ENCODE peak calls at places on chromosomes 1 and 21, in four cellular contexts. S, J, H and A are unnamed samples.

GRCh38 chr1:198763298-198763714 is 124.5 kb downstream of the PTPRC start:
- DNase-seq in S (no peak), J (no peak), H (peak), A (no peak)

GRCh38 chr1:13748610-13749505 is 48.9 kb downstream of the PRDM2 start:
- DNase-seq in S (peak), J (peak), H (peak), A (peak)

GRCh38 chr21:38319781-38320180 is 63.0 kb downstream of the KCNJ15 start:
- DNase-seq in S (no peak), J (no peak), H (no peak), A (no peak)

GRCh38 chr21:43687566-43688395 is 28.4 kb downstream of the RRP1B start:
- DNase-seq in S (no peak), J (no peak), H (no peak), A (no peak)

GRCh38 chr1:195866383-195867222 is 741.6 kb downstream of the KCNT2 start:
- DNase-seq in S (no peak), J (no peak), H (no peak), A (no peak)

GRCh38 chr1:2135425-2135824 is 59.1 kb downstream of the FAAP20 start:
- DNase-seq in S (no peak), J (peak), H (no peak), A (peak)

GRCh38 chr1:203462878-203463277 is 12.7 kb upstream of the PRELP start:
- DNase-seq in S (no peak), J (peak), H (no peak), A (peak)

GRCh38 chr1:8545078-8545477 is 227.2 kb downstream of the SLC45A1 start:
- DNase-seq in S (no peak), J (no peak), H (no peak), A (no peak)

GRCh38 chr1:219794085-219794743 is 134.1 kb downstream of the SLC30A10 start:
- DNase-seq in S (no peak), J (no peak), H (no peak), A (no peak)

GRCh38 chr1:162386292-162387225 is 5.0 kb downstream of the C1orf226 start:
- DNase-seq in S (no peak), J (no peak), H (no peak), A (peak)

GRCh38 chr1:162384116-162384515 is 2.6 kb downstream of the C1orf226 start:
- DNase-seq in S (no peak), J (no peak), H (no peak), A (no peak)

GRCh38 chr1:162385702-162386101 is 4.2 kb downstream of the C1orf226 start:
- DNase-seq in S (no peak), J (no peak), H (no peak), A (no peak)

GRCh38 chr1:162384601-162385279 is 3.2 kb downstream of the C1orf226 start:
- DNase-seq in S (no peak), J (no peak), H (no peak), A (no peak)

DNA sequence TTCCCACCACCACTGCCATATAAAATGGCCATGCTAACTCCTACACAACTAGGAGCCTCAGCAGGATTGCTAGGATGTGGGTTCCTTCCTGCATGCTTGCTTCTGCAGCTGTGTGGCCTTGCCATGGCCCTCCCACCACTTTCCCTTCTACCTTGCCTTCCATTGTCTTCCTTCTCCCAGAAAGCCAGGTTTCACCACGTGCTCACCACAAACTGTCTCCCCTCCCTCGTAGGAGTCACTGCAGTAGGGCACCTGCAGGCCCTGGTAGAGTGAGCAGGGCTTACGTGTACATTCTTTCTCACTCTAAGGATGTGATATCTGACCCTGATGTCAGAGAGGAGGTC is 3.7 kb downstream of the C1orf226 start:
- DNase-seq in S (no peak), J (no peak), H (no peak), A (no peak)
- H3K27ac ChIP-seq in S (no peak), J (no peak), H (no peak), A (no peak)

GRCh38 chr1:91404151-91405012 is at the start of gene HFM1:
- DNase-seq in S (peak), J (peak), H (peak), A (peak)

GRCh38 chr1:91398291-91398690 is 6.3 kb downstream of the HFM1 start:
- DNase-seq in S (no peak), J (no peak), H (no peak), A (no peak)

GRCh38 chr1:91402023-91402422 is 2.6 kb downstream of the HFM1 start:
- DNase-seq in S (no peak), J (no peak), H (peak), A (no peak)

GRCh38 chr1:91397605-91398004 is 7.0 kb downstream of the HFM1 start:
- DNase-seq in S (no peak), J (no peak), H (no peak), A (no peak)

GRCh38 chr1:91400133-91400725 is 4.4 kb downstream of the HFM1 start:
- DNase-seq in S (no peak), J (no peak), H (no peak), A (no peak)
- TF ChIP-seq CTCF in S (no peak), J (no peak), H (no peak), A (no peak)

GRCh38 chr1:24931481-24932221 is 1.6 kb upstream of the RUNX3 start:
- DNase-seq in S (no peak), J (no peak), H (no peak), A (no peak)
- H3K27ac ChIP-seq in S (no peak), J (no peak), H (no peak), A (no peak)

DNA sequence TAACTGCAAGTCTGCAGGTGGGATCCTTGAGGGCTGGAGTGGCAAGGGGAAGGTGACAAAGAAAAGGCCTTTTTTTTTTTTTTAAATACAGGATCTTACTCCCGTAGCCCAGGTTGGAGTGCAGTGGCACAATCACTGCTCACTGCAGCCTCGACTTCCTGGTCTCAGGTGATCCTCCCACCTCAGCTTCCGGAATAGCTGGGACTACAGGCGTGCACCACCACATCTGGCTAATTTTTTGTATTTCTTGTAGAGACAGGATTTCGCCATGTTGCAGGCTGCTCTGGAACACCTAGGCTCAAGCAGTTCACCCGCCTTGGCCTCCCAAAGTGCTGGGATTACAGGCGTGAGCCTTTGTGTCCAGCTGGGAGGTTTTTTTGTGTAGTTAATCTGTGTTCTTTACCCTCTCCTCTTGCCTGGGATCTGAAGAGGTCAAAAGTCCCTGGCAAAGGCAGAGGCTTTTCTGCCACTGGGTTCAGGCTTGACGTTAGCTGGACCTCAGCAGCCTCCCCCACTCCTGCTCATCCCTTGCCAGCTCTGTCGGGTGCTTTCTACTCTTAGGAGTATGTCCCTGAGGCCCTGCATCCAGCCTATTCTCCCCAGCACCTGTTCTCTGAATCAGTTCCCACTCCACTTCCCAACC is 5.2 kb downstream of the IL6R start:
- DNase-seq in S (no peak), J (no peak), H (no peak), A (no peak)
- TF ChIP-seq CTCF in S (no peak), J (no peak), H (no peak), A (no peak)

GRCh38 chr1:26125946-26126320 is 14.3 kb downstream of the PDIK1L start:
- DNase-seq in S (no peak), J (no peak), H (no peak), A (no peak)
- H3K27ac ChIP-seq in S (no peak), J (no peak), H (no peak), A (no peak)

GRCh38 chr1:43611950-43612349 is 38.0 kb upstream of the KDM4A start:
- DNase-seq in S (no peak), J (no peak), H (no peak), A (no peak)
- TF ChIP-seq CTCF in S (no peak), J (no peak), H (no peak), A (no peak)

DNA sequence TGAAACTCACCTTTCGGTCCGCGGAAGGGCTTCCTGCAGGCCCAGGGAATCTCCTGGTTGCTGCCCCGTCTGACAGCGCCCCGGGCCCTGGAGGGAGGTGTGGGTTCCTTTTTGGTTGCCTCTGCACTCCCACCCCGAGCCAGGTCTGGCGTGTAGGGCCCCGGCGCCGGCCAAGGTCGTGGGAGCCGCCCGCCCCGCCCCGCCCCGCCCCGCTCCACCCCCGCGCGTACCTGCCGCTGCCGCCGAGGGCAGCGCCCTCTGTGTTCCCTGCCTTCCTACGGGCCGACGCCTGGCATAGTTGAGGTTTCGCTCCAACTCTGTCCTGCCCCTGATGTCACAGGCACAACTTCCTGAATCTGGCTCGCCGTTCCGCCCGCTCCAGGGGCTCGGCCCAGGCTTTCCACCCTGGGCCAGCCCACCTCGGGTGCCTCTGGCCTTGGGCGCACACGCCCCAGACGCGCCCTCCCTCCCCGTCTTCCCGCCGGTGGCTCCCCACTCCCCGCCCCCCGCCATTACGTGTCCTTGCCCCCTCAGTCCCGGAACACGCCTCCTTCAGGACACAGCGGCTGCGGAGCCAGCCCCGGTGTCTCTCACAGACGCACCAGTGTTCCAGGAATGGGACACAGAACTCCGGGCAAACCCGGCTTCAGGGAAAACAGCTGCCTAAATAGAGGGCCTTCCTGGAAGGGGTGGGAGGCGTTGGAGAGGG is at the start of gene KIAA0040:
- DNase-seq in S (no peak), J (peak), H (peak), A (peak)
- H3K27ac ChIP-seq in S (no peak), J (peak), H (peak), A (peak)